ENCODE peak calls at places on chromosomes 12 and 14, in seven cellular contexts. I is cardiac muscle cell, D is Peyer's patch, S is body of pancreas, E is Panc1, Z is breast epithelium, O is tibial nerve. F is an unnamed sample.

GRCh38 chr12:47870175-47870781 is 34.5 kb downstream of the VDR start:
- DNase-seq in I (peak; percentile 46), D (peak; percentile 71), S (peak; percentile 26), E (no peak), Z (no peak), O (peak; percentile 60), F (no peak)

GRCh38 chr12:32107376-32108267 is 975 bp downstream of the BICD1 start:
- DNase-seq in I (peak; percentile 67), D (peak; percentile 50), S (no peak), E (no peak), Z (no peak), O (no peak), F (no peak)

GRCh38 chr12:108772896-108773797 is 41.8 kb upstream of the CORO1C start:
- DNase-seq in I (no peak), D (no peak), S (no peak), E (no peak), Z (no peak), O (no peak), F (no peak)

GRCh38 chr12:125113800-125114199 is 48.6 kb downstream of the AACS start:
- DNase-seq in I (no peak), D (no peak), S (no peak), E (no peak), Z (no peak), O (no peak), F (no peak)

GRCh38 chr12:115916910-115917668 is 360.4 kb downstream of the MED13L start:
- DNase-seq in I (peak; percentile 53), D (peak; percentile 84), S (peak; percentile 81), E (peak; percentile 17), Z (peak; percentile 88), O (peak; percentile 55), F (no peak)

GRCh38 chr12:118498171-118498570 is 121.8 kb downstream of the SUDS3 start:
- DNase-seq in I (no peak), D (no peak), S (peak; percentile 12), E (no peak), Z (no peak), O (no peak), F (no peak)

GRCh38 chr12:131283191-131283861 is 329.6 kb downstream of the ADGRD1 start:
- DNase-seq in I (no peak), D (peak; percentile 2), S (no peak), E (no peak), Z (no peak), O (peak; percentile 3), F (no peak)

GRCh38 chr14:89185919-89186849 is 230.8 kb downstream of the FOXN3 start:
- DNase-seq in I (peak; percentile 43), D (peak; percentile 85), S (no peak), E (no peak), Z (no peak), O (no peak), F (peak; percentile 41)

GRCh38 chr12:12661086-12661485 is 34.9 kb downstream of the GPR19 start:
- DNase-seq in I (peak; percentile 87), D (no peak), S (no peak), E (no peak), Z (no peak), O (no peak), F (peak; percentile 36)

GRCh38 chr14:100076630-100077029 is 11.4 kb downstream of the EVL start:
- DNase-seq in I (peak; percentile 76), D (no peak), S (no peak), E (no peak), Z (no peak), O (peak; percentile 66), F (no peak)

GRCh38 chr12:98618952-98619351 is 25.5 kb downstream of the SLC25A3 start:
- DNase-seq in I (peak; percentile 85), D (no peak), S (no peak), E (no peak), Z (no peak), O (no peak), F (no peak)

GRCh38 chr14:66485029-66485428 is 1.1 kb upstream of the CCDC196 start:
- DNase-seq in I (no peak), D (no peak), S (no peak), E (no peak), Z (no peak), O (no peak), F (no peak)

GRCh38 chr14:92877757-92878431 is 45.1 kb upstream of the CHGA start:
- DNase-seq in I (peak; percentile 63), D (no peak), S (peak; percentile 86), E (no peak), Z (no peak), O (no peak), F (no peak)

GRCh38 chr14:93648440-93649168 is 139.7 kb downstream of the PRIMA1 start:
- DNase-seq in I (no peak), D (no peak), S (no peak), E (no peak), Z (no peak), O (no peak), F (no peak)

GRCh38 chr14:92439551-92440344 is 73.8 kb upstream of the RIN3 start:
- DNase-seq in I (no peak), D (peak; percentile 62), S (no peak), E (no peak), Z (no peak), O (no peak), F (no peak)

GRCh38 chr12:82625523-82625922 is 61.2 kb upstream of the TMTC2 start:
- DNase-seq in I (no peak), D (no peak), S (no peak), E (no peak), Z (no peak), O (no peak), F (no peak)

GRCh38 chr12:88947486-88948043 is 367.3 kb upstream of the KITLG start:
- DNase-seq in I (no peak), D (no peak), S (no peak), E (no peak), Z (no peak), O (no peak), F (no peak)

GRCh38 chr12:88945041-88945732 is 364.9 kb upstream of the KITLG start:
- DNase-seq in I (peak; percentile 72), D (no peak), S (no peak), E (no peak), Z (no peak), O (no peak), F (no peak)

GRCh38 chr12:88946377-88946997 is 366.2 kb upstream of the KITLG start:
- DNase-seq in I (peak; percentile 85), D (no peak), S (no peak), E (no peak), Z (no peak), O (peak; percentile 22), F (no peak)

GRCh38 chr12:88940854-88941253 is 360.6 kb upstream of the KITLG start:
- DNase-seq in I (no peak), D (no peak), S (no peak), E (no peak), Z (no peak), O (no peak), F (no peak)

GRCh38 chr12:88944403-88944802 is 364.1 kb upstream of the KITLG start:
- DNase-seq in I (peak; percentile 53), D (no peak), S (no peak), E (no peak), Z (no peak), O (no peak), F (no peak)
- H3K27ac ChIP-seq in I (no peak overlapping the region), D (no peak overlapping the region), S (no peak overlapping the region), E (no peak overlapping the region), Z (no peak overlapping the region), O (no peak overlapping the region), F (no peak overlapping the region)

GRCh38 chr14:106083082-106083481 is 556.7 kb downstream of the TMEM121 start:
- DNase-seq in I (no peak), D (no peak), S (no peak), E (peak; percentile 30), Z (no peak), O (no peak), F (no peak)

DNA sequence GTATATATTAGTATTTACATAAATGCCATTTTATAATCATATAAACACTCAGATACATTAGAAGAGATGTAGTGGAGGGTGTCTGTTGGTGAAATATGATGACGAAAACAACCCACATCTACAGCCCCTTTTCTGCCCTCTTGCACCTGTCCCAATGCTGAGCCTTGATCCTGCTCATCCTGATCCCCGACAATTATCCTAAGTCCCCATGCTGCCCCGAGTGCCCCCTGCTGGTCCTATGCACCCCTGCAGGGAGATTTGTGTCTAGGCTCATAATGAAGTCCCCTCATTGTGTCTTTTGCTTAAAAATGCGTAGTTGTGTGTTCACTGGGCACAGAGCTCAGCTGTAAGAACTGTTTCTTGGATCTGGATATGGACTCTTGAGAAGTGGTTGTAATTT is 554.5 kb downstream of the TMEM121 start:
- DNase-seq in I (no peak), D (no peak), S (no peak), E (no peak), Z (no peak), O (no peak), F (no peak)
- TF ChIP-seq CTCF in I (no peak), D (no peak), S (no peak), E (peak; percentile 41), Z (no peak), O (no peak), F (no peak)

DNA sequence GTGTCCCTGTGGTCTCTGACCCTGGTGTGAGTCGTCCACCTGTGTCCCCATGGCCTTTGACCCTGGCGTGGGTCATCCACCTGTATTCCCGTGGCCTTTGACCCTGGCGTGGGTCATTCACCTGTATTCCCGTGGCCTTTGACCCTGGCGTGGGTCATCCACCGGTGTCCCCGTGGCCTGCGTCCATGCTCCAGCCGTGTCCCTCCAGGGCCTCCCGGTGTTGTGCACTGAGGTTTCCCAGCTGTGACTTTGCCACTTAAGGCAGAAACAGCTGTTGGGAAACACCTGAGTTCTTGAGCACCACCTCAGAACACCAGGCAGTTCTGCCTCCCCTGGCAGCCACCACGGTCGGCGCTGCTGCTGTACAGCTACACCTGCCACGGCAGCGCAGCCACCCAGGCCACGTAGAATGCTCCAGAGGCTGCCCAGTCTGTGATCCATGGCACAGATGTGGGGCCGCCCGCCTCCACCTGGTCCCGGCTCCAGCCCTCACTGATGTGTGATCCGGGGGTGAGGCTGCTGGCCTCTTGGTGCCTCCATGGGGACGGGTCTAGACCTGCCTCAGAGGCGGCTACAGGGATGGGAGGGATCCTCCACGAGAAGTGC is 69.1 kb upstream of the GALNT9 start:
- DNase-seq in I (no peak), D (peak; percentile 37), S (no peak), E (no peak), Z (no peak), O (no peak), F (no peak)
- H3K27me3 ChIP-seq in I (peaks cover 41% of the 10 kb centered on the region), D (peaks cover 10% of the 10 kb centered on the region), S (peaks cover 27% of the 10 kb centered on the region), E (no peaks in the 10 kb centered on the region), Z (peaks cover 88% of the 10 kb centered on the region), O (no peaks in the 10 kb centered on the region), F (peaks cover 19% of the 10 kb centered on the region)

DNA sequence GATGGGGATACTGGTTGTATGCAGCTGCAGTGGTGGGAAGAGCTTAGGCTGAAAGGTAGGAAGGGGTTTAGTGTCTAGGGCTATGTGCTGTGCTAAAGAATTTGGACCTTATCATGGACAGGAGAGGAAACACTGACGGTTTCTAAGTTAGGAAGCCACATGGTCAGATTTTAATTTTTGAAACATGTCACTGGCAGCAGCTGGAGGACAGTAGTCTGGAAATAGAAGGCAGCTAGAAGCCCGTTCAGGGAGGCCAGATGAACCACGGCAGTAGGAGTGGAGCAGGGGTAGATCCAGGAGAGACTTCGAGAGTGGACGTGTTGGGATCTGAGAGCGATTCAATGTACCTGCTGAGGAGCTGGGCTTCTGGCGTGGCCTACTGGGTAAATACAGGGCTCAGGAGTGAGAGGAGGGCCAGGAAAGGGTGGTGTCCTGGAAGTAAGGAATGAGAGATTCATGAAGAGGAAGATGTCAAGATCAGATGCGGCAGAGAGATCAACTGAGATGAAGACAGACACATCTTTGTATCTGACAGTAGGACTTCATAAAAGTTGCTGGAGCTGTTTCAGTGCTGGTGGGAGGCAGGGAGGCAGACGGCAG is 64.9 kb downstream of the PRKCH start:
- DNase-seq in I (no peak), D (no peak), S (no peak), E (no peak), Z (no peak), O (no peak), F (no peak)
- H3K27ac ChIP-seq in I (peak overlapping the region; percentile 80), D (no peak overlapping the region), S (no peak overlapping the region), E (no peak overlapping the region), Z (no peak overlapping the region), O (no peak overlapping the region), F (no peak overlapping the region)

F was measured in AG04450.